ENCODE peak calls at places on chromosomes 1 and 21, in six cellular contexts. R, J, K, D, A and G are unnamed samples.
A peak's percentile ranks its signal among the peaks of the same experiment; 100 is the strongest.

GRCh38 chr1:179366093-179366800 is 476 bp downstream of the AXDND1 start:
- DNase-seq in K (no peak), A (peak; percentile 16), J (no peak), D (no peak), R (peak; percentile 9), G (no peak)

GRCh38 chr1:181094813-181095212 is 6.3 kb downstream of the IER5 start:
- DNase-seq in R (no peak), A (peak; percentile 68), K (peak; percentile 88), J (peak; percentile 96), D (no peak), G (no peak)

GRCh38 chr1:201673912-201674311 is 135.0 kb downstream of the NAV1 start:
- DNase-seq in A (no peak), J (no peak), D (no peak), K (no peak), R (no peak), G (no peak)

GRCh38 chr21:17467829-17468228 is 45.0 kb upstream of the CXADR start:
- DNase-seq in D (no peak), R (no peak), J (no peak), A (no peak), K (no peak), G (no peak)

GRCh38 chr1:59214764-59215208 is 82.1 kb upstream of the FGGY start:
- DNase-seq in R (no peak), D (no peak), J (no peak), A (peak; percentile 64), K (peak; percentile 35), G (no peak)

GRCh38 chr1:47228644-47229030 is 3.4 kb downstream of the TAL1 start:
- DNase-seq in K (no peak), D (no peak), R (no peak), A (no peak), J (peak; percentile 69), G (peak; percentile 58)

GRCh38 chr21:44293551-44294231 is 6.2 kb upstream of the PFKL start:
- DNase-seq in K (no peak), R (no peak), A (no peak), D (no peak), J (no peak), G (no peak)

GRCh38 chr1:180365039-180365438 is 135.0 kb downstream of the LHX4 start:
- DNase-seq in D (no peak), A (no peak), R (no peak), J (no peak), K (no peak), G (no peak)

GRCh38 chr21:41478319-41479177 is 29.4 kb downstream of the TMPRSS2 start:
- DNase-seq in R (no peak), K (no peak), J (peak; percentile 92), A (no peak), D (no peak), G (no peak)

GRCh38 chr1:200776949-200777348 is 38.3 kb downstream of the CAMSAP2 start:
- DNase-seq in J (no peak), R (no peak), K (no peak), D (no peak), A (no peak), G (no peak)

GRCh38 chr1:18632218-18632588 is 1.6 kb downstream of the PAX7 start:
- DNase-seq in A (no peak), R (no peak), D (no peak), J (no peak), K (no peak), G (no peak)

GRCh38 chr1:35577071-35577998 is 4.2 kb downstream of the TFAP2E start:
- DNase-seq in D (no peak), J (peak; percentile 94), R (no peak), K (no peak), A (no peak), G (peak; percentile 37)

GRCh38 chr1:110465038-110465813 is 14.3 kb downstream of the PROK1 start:
- DNase-seq in K (no peak), A (peak; percentile 61), R (no peak), D (no peak), J (no peak), G (no peak)

GRCh38 chr1:68116643-68117235 is 66.3 kb upstream of the DIRAS3 start:
- DNase-seq in J (peak; percentile 63), A (peak; percentile 70), R (peak; percentile 20), D (no peak), K (peak; percentile 35), G (peak; percentile 53)

DNA sequence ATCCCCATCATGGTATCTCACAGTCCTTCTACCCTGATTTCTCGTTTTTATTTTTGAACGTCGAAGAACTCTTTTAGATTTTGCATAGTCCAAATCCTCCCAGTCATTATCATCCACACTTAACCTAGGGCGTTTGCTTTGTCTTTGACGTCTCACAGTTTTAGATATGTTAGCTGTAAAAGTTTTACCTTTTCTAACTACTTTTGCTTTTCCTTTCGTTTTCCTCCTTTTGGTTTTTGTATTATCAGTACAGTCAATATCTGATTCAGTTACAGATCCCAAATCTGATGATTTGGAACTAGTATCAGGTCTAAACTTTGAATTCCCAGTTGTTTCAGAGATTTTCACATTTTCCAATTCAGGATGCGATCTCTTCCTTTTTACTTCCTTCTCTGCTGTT is 13.1 kb upstream of the PSMG1 start:
- DNase-seq in A (no peak), R (no peak), J (no peak), K (no peak), D (no peak), G (no peak)
- H3K27ac ChIP-seq in A (peak overlapping the region; percentile 71), R (no peak overlapping the region), J (no peak overlapping the region), K (no peak overlapping the region), D (no peak overlapping the region), G (no peak overlapping the region)

GRCh38 chr1:56978819-56979218 is 13.0 kb upstream of the C8B start:
- DNase-seq in K (no peak), J (no peak), R (no peak), D (no peak), A (no peak), G (no peak)
- TF ChIP-seq CTCF in K (no peak), J (no peak), R (no peak), D (no peak), A (no peak), G (no peak)

GRCh38 chr1:232901255-232901654 is 49.2 kb upstream of the NTPCR start:
- DNase-seq in J (no peak), D (no peak), K (no peak), A (no peak), R (no peak), G (no peak)
- H3K27ac ChIP-seq in J (no peak overlapping the region), D (no peak overlapping the region), K (no peak overlapping the region), A (no peak overlapping the region), R (no peak overlapping the region), G (no peak overlapping the region)

DNA sequence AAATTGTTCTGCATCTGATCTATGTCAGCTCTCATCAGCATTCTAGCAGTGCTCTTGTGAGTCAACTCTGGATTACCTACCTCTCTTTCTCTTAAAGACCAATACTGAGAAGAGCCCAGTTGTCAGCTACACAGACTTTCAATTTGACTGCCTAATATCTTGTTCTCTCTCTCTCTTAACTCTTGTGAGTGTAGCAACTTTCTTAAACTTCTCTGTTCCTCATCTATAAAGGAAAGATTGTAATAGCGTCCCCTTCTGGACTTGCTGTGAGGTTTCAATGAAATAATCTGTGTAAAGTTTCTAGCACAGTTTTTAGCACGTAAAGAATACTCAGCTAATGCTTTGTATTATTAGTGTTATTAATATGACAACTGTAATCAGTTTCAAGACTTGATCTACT is 499.3 kb upstream of the ADAMTS5 start:
- DNase-seq in D (no peak), A (no peak), K (no peak), J (no peak), R (no peak), G (no peak)
- TF ChIP-seq CTCF in D (no peak), A (peak; percentile 11), K (peak; percentile 4), J (peak; percentile 16), R (no peak), G (no peak)

GRCh38 chr1:96962807-96963206 is 241.2 kb downstream of the PTBP2 start:
- DNase-seq in D (no peak), A (peak; percentile 47), J (no peak), R (no peak), K (no peak), G (no peak)
- H3K27ac ChIP-seq in D (no peak overlapping the region), A (peak overlapping the region; percentile 38), J (no peak overlapping the region), R (no peak overlapping the region), K (no peak overlapping the region), G (no peak overlapping the region)

GRCh38 chr1:89954401-89954800 is 40.5 kb upstream of the ZNF326 start:
- DNase-seq in K (no peak), D (no peak), J (no peak), A (no peak), R (no peak), G (no peak)

GRCh38 chr1:89952021-89952995 is 42.6 kb upstream of the ZNF326 start:
- DNase-seq in R (no peak), J (no peak), A (no peak), D (no peak), K (no peak), G (no peak)

GRCh38 chr1:89953929-89954328 is 41.0 kb upstream of the ZNF326 start:
- DNase-seq in J (no peak), R (no peak), D (no peak), A (no peak), K (no peak), G (no peak)

GRCh38 chr1:89955311-89955710 is 39.6 kb upstream of the ZNF326 start:
- DNase-seq in K (no peak), R (no peak), D (no peak), J (no peak), A (no peak), G (no peak)

GRCh38 chr1:89953072-89953626 is 41.8 kb upstream of the ZNF326 start:
- DNase-seq in D (peak; percentile 59), K (peak; percentile 90), A (peak; percentile 67), J (peak; percentile 86), R (peak; percentile 34), G (peak; percentile 42)
- TF ChIP-seq CTCF in D (peak; percentile 22), K (peak; percentile 27), A (peak; percentile 24), J (no peak), R (peak; percentile 33), G (peak; percentile 29)

GRCh38 chr1:24713736-24714135 is 31.5 kb upstream of the CLIC4 start:
- DNase-seq in A (no peak), K (no peak), R (no peak), J (no peak), D (no peak), G (no peak)

GRCh38 chr1:24713176-24713575 is 32.1 kb upstream of the CLIC4 start:
- DNase-seq in K (no peak), A (no peak), J (peak; percentile 86), R (no peak), D (no peak), G (no peak)

GRCh38 chr1:24717867-24718650 is 27.2 kb upstream of the CLIC4 start:
- DNase-seq in A (no peak), J (no peak), R (no peak), K (no peak), D (no peak), G (no peak)

GRCh38 chr1:24715658-24716057 is 29.6 kb upstream of the CLIC4 start:
- DNase-seq in K (no peak), R (no peak), D (no peak), J (no peak), A (no peak), G (no peak)

GRCh38 chr1:24714859-24715520 is 30.3 kb upstream of the CLIC4 start:
- DNase-seq in A (no peak), K (no peak), R (no peak), J (peak; percentile 95), D (no peak), G (no peak)
- H3K27ac ChIP-seq in A (no peak overlapping the region), K (no peak overlapping the region), R (no peak overlapping the region), J (peak overlapping the region; percentile 94), D (no peak overlapping the region), G (no peak overlapping the region)

GRCh38 chr1:9842781-9843575 is 19.2 kb upstream of the CLSTN1 start:
- DNase-seq in D (no peak), R (no peak), J (peak; percentile 44), A (peak; percentile 4), K (no peak), G (no peak)
- TF ChIP-seq CTCF in D (no peak), R (no peak), J (no peak), A (no peak), K (no peak), G (no peak)